ENCODE peak calls at places on chromosomes 11 and 22, in six cellular contexts. P, L, U, F, T and Q are unnamed samples.

GRCh38 chr22:45656577-45656976 is 15.1 kb upstream of the ATXN10 start:
- DNase-seq in T (no peak), L (no peak), F (no peak), U (no peak), P (no peak), Q (no peak)

GRCh38 chr11:64267207-64267945 is 16.0 kb downstream of the PLCB3 start:
- DNase-seq in T (no peak), U (peak), L (no peak), F (no peak), P (no peak), Q (no peak)

GRCh38 chr22:48899523-48900326 is 927.9 kb downstream of the BRD1 start:
- DNase-seq in L (no peak), F (no peak), P (no peak), U (no peak), T (no peak), Q (no peak)

GRCh38 chr11:130439876-130440275 is 8.6 kb upstream of the ADAMTS15 start:
- DNase-seq in U (no peak), P (no peak), F (no peak), T (no peak), L (no peak), Q (no peak)

GRCh38 chr11:110422306-110422924 is 7.3 kb upstream of the FDX1 start:
- DNase-seq in T (no peak), L (no peak), U (no peak), P (no peak), F (no peak), Q (no peak)

GRCh38 chr11:65432686-65433582 is 10.3 kb downstream of the NEAT1 start:
- DNase-seq in P (no peak), T (no peak), L (no peak), U (no peak), F (no peak), Q (no peak)

GRCh38 chr22:50628543-50629134 is 687 bp upstream of the ARSA start:
- DNase-seq in U (no peak), P (no peak), T (no peak), L (no peak), F (no peak), Q (no peak)

GRCh38 chr22:32997295-32997694 is 60.9 kb downstream of the SYN3 start:
- DNase-seq in P (no peak), L (no peak), F (no peak), U (no peak), T (no peak), Q (no peak)

GRCh38 chr11:35943761-35944502 is at the start of gene LDLRAD3:
- DNase-seq in P (peak), U (peak), F (peak), L (peak), T (peak), Q (peak)

GRCh38 chr22:27918351-27919221 is 470 bp downstream of the PITPNB start:
- DNase-seq in U (peak), F (peak), T (no peak), P (peak), L (peak), Q (peak)

GRCh38 chr11:68270334-68271022 is 1.3 kb downstream of the C11orf24 start:
- DNase-seq in L (no peak), F (no peak), P (no peak), U (no peak), T (no peak), Q (no peak)

GRCh38 chr22:37896181-37896592 is 9.9 kb upstream of the MICALL1 start:
- DNase-seq in U (peak), P (peak), F (no peak), T (no peak), L (no peak), Q (peak)

GRCh38 chr22:22897036-22897435 is 9.4 kb downstream of the IGLL5 start:
- DNase-seq in P (no peak), F (no peak), L (no peak), T (no peak), U (no peak), Q (no peak)

GRCh38 chr22:39122772-39123470 is 25.9 kb downstream of the APOBEC3H start:
- DNase-seq in L (no peak), P (no peak), F (no peak), U (no peak), T (no peak), Q (no peak)